ENCODE peak calls at places on chromosomes 5 and 9, in ten cellular contexts. One of them, this sample, is unnamed.

GRCh38 chr5:134446938-134447337 is 35.3 kb upstream of the CDKN2AIPNL start:
- DNase-seq in A172: no peak
- DNase-seq in RCC 7860: no peak
- DNase-seq in GM23248: no peak
- DNase-seq in stimulated activated CD4-positive, alpha-beta T cell treated with anti-CD3 and anti-CD28 coated beads, Interleukin-12 subunit alpha, Interleukin-12 subunit beta, amount 100 ng/mL, for 4 hours: no peak
- DNase-seq in activated CD4-positive, alpha-beta T cell treated with anti-CD3 and anti-CD28 coated beads for 48 hours: no peak
- DNase-seq in left lung: no peak
- DNase-seq in HT1080: no peak
- DNase-seq in putamen: no peak
- DNase-seq in M059J: peak
- DNase-seq in this sample: no peak

GRCh38 chr9:86222667-86223066 is 36.8 kb downstream of the C9orf153 start:
- DNase-seq in A172: no peak
- DNase-seq in RCC 7860: no peak
- DNase-seq in GM23248: no peak
- DNase-seq in stimulated activated CD4-positive, alpha-beta T cell treated with anti-CD3 and anti-CD28 coated beads, Interleukin-12 subunit alpha, Interleukin-12 subunit beta, amount 100 ng/mL, for 4 hours: no peak
- DNase-seq in activated CD4-positive, alpha-beta T cell treated with anti-CD3 and anti-CD28 coated beads for 48 hours: no peak
- DNase-seq in left lung: no peak
- DNase-seq in HT1080: no peak
- DNase-seq in putamen: no peak
- DNase-seq in M059J: no peak
- DNase-seq in this sample: no peak

GRCh38 chr5:125655156-125655555 is 768.1 kb upstream of the GRAMD2B start:
- DNase-seq in A172: no peak
- DNase-seq in RCC 7860: no peak
- DNase-seq in GM23248: no peak
- DNase-seq in stimulated activated CD4-positive, alpha-beta T cell treated with anti-CD3 and anti-CD28 coated beads, Interleukin-12 subunit alpha, Interleukin-12 subunit beta, amount 100 ng/mL, for 4 hours: no peak
- DNase-seq in activated CD4-positive, alpha-beta T cell treated with anti-CD3 and anti-CD28 coated beads for 48 hours: no peak
- DNase-seq in left lung: no peak
- DNase-seq in HT1080: no peak
- DNase-seq in putamen: peak
- DNase-seq in M059J: no peak
- DNase-seq in this sample: no peak

GRCh38 chr9:130865921-130866320 is 30.7 kb downstream of the QRFP start:
- DNase-seq in A172: no peak
- DNase-seq in RCC 7860: no peak
- DNase-seq in GM23248: no peak
- DNase-seq in stimulated activated CD4-positive, alpha-beta T cell treated with anti-CD3 and anti-CD28 coated beads, Interleukin-12 subunit alpha, Interleukin-12 subunit beta, amount 100 ng/mL, for 4 hours: no peak
- DNase-seq in activated CD4-positive, alpha-beta T cell treated with anti-CD3 and anti-CD28 coated beads for 48 hours: no peak
- DNase-seq in left lung: no peak
- DNase-seq in HT1080: no peak
- DNase-seq in putamen: no peak
- DNase-seq in M059J: no peak
- DNase-seq in this sample: no peak

GRCh38 chr5:143311955-143312354 is 91.5 kb downstream of the NR3C1 start:
- DNase-seq in A172: no peak
- DNase-seq in RCC 7860: no peak
- DNase-seq in GM23248: peak
- DNase-seq in stimulated activated CD4-positive, alpha-beta T cell treated with anti-CD3 and anti-CD28 coated beads, Interleukin-12 subunit alpha, Interleukin-12 subunit beta, amount 100 ng/mL, for 4 hours: no peak
- DNase-seq in activated CD4-positive, alpha-beta T cell treated with anti-CD3 and anti-CD28 coated beads for 48 hours: no peak
- DNase-seq in left lung: no peak
- DNase-seq in HT1080: no peak
- DNase-seq in putamen: no peak
- DNase-seq in M059J: peak
- DNase-seq in this sample: no peak

GRCh38 chr9:99432075-99432474 is 210.0 kb downstream of the SEC61B start:
- DNase-seq in A172: no peak
- DNase-seq in RCC 7860: no peak
- DNase-seq in GM23248: no peak
- DNase-seq in stimulated activated CD4-positive, alpha-beta T cell treated with anti-CD3 and anti-CD28 coated beads, Interleukin-12 subunit alpha, Interleukin-12 subunit beta, amount 100 ng/mL, for 4 hours: no peak
- DNase-seq in activated CD4-positive, alpha-beta T cell treated with anti-CD3 and anti-CD28 coated beads for 48 hours: no peak
- DNase-seq in left lung: peak
- DNase-seq in HT1080: no peak
- DNase-seq in putamen: no peak
- DNase-seq in M059J: no peak
- DNase-seq in this sample: no peak

GRCh38 chr5:76256116-76256889 is 146.8 kb upstream of the IQGAP2 start:
- DNase-seq in A172: peak
- DNase-seq in RCC 7860: peak
- DNase-seq in GM23248: peak
- DNase-seq in stimulated activated CD4-positive, alpha-beta T cell treated with anti-CD3 and anti-CD28 coated beads, Interleukin-12 subunit alpha, Interleukin-12 subunit beta, amount 100 ng/mL, for 4 hours: peak
- DNase-seq in activated CD4-positive, alpha-beta T cell treated with anti-CD3 and anti-CD28 coated beads for 48 hours: peak
- DNase-seq in left lung: no peak
- DNase-seq in HT1080: peak
- DNase-seq in putamen: peak
- DNase-seq in M059J: peak
- DNase-seq in this sample: no peak

GRCh38 chr5:68258531-68258930 is 43.0 kb downstream of the PIK3R1 start:
- DNase-seq in A172: no peak
- DNase-seq in RCC 7860: no peak
- DNase-seq in GM23248: no peak
- DNase-seq in stimulated activated CD4-positive, alpha-beta T cell treated with anti-CD3 and anti-CD28 coated beads, Interleukin-12 subunit alpha, Interleukin-12 subunit beta, amount 100 ng/mL, for 4 hours: no peak
- DNase-seq in activated CD4-positive, alpha-beta T cell treated with anti-CD3 and anti-CD28 coated beads for 48 hours: no peak
- DNase-seq in left lung: no peak
- DNase-seq in HT1080: no peak
- DNase-seq in putamen: no peak
- DNase-seq in M059J: no peak
- DNase-seq in this sample: no peak

GRCh38 chr9:72271617-72272478 is 93.2 kb downstream of the ZFAND5 start:
- DNase-seq in A172: peak
- DNase-seq in RCC 7860: peak
- DNase-seq in GM23248: peak
- DNase-seq in stimulated activated CD4-positive, alpha-beta T cell treated with anti-CD3 and anti-CD28 coated beads, Interleukin-12 subunit alpha, Interleukin-12 subunit beta, amount 100 ng/mL, for 4 hours: peak
- DNase-seq in activated CD4-positive, alpha-beta T cell treated with anti-CD3 and anti-CD28 coated beads for 48 hours: peak
- DNase-seq in left lung: no peak
- DNase-seq in HT1080: peak
- DNase-seq in putamen: no peak
- DNase-seq in M059J: peak
- DNase-seq in this sample: no peak

GRCh38 chr5:107476783-107477182 is 194.0 kb downstream of the EFNA5 start:
- DNase-seq in A172: no peak
- DNase-seq in RCC 7860: peak
- DNase-seq in GM23248: no peak
- DNase-seq in stimulated activated CD4-positive, alpha-beta T cell treated with anti-CD3 and anti-CD28 coated beads, Interleukin-12 subunit alpha, Interleukin-12 subunit beta, amount 100 ng/mL, for 4 hours: no peak
- DNase-seq in activated CD4-positive, alpha-beta T cell treated with anti-CD3 and anti-CD28 coated beads for 48 hours: peak
- DNase-seq in left lung: no peak
- DNase-seq in HT1080: peak
- DNase-seq in putamen: no peak
- DNase-seq in M059J: no peak
- DNase-seq in this sample: no peak

GRCh38 chr5:163760498-163760897 is 255.1 kb downstream of the MAT2B start:
- DNase-seq in A172: peak
- DNase-seq in RCC 7860: peak
- DNase-seq in GM23248: peak
- DNase-seq in stimulated activated CD4-positive, alpha-beta T cell treated with anti-CD3 and anti-CD28 coated beads, Interleukin-12 subunit alpha, Interleukin-12 subunit beta, amount 100 ng/mL, for 4 hours: no peak
- DNase-seq in activated CD4-positive, alpha-beta T cell treated with anti-CD3 and anti-CD28 coated beads for 48 hours: no peak
- DNase-seq in left lung: no peak
- DNase-seq in HT1080: peak
- DNase-seq in putamen: no peak
- DNase-seq in M059J: peak
- DNase-seq in this sample: no peak

GRCh38 chr9:130255638-130255930 is 10.0 kb upstream of the HMCN2 start:
- DNase-seq in A172: no peak
- DNase-seq in RCC 7860: no peak
- DNase-seq in GM23248: no peak
- DNase-seq in stimulated activated CD4-positive, alpha-beta T cell treated with anti-CD3 and anti-CD28 coated beads, Interleukin-12 subunit alpha, Interleukin-12 subunit beta, amount 100 ng/mL, for 4 hours: no peak
- DNase-seq in activated CD4-positive, alpha-beta T cell treated with anti-CD3 and anti-CD28 coated beads for 48 hours: no peak
- DNase-seq in left lung: no peak
- DNase-seq in HT1080: no peak
- DNase-seq in putamen: no peak
- DNase-seq in M059J: no peak
- DNase-seq in this sample: no peak

GRCh38 chr5:169945831-169946261 is 34.4 kb downstream of the INSYN2B start:
- DNase-seq in A172: peak
- DNase-seq in RCC 7860: peak
- DNase-seq in GM23248: peak
- DNase-seq in stimulated activated CD4-positive, alpha-beta T cell treated with anti-CD3 and anti-CD28 coated beads, Interleukin-12 subunit alpha, Interleukin-12 subunit beta, amount 100 ng/mL, for 4 hours: no peak
- DNase-seq in activated CD4-positive, alpha-beta T cell treated with anti-CD3 and anti-CD28 coated beads for 48 hours: no peak
- DNase-seq in left lung: no peak
- DNase-seq in HT1080: peak
- DNase-seq in putamen: peak
- DNase-seq in M059J: peak
- DNase-seq in this sample: no peak

GRCh38 chr5:149667084-149667826 is 62.9 kb upstream of the PPARGC1B start:
- DNase-seq in A172: peak
- DNase-seq in RCC 7860: no peak
- DNase-seq in GM23248: peak
- DNase-seq in stimulated activated CD4-positive, alpha-beta T cell treated with anti-CD3 and anti-CD28 coated beads, Interleukin-12 subunit alpha, Interleukin-12 subunit beta, amount 100 ng/mL, for 4 hours: no peak
- DNase-seq in activated CD4-positive, alpha-beta T cell treated with anti-CD3 and anti-CD28 coated beads for 48 hours: peak
- DNase-seq in left lung: no peak
- DNase-seq in HT1080: peak
- DNase-seq in putamen: no peak
- DNase-seq in M059J: no peak
- DNase-seq in this sample: no peak

GRCh38 chr9:133184971-133185370 is 21.3 kb upstream of the GBGT1 start:
- DNase-seq in A172: peak
- DNase-seq in RCC 7860: peak
- DNase-seq in GM23248: peak
- DNase-seq in stimulated activated CD4-positive, alpha-beta T cell treated with anti-CD3 and anti-CD28 coated beads, Interleukin-12 subunit alpha, Interleukin-12 subunit beta, amount 100 ng/mL, for 4 hours: no peak
- DNase-seq in activated CD4-positive, alpha-beta T cell treated with anti-CD3 and anti-CD28 coated beads for 48 hours: peak
- DNase-seq in left lung: no peak
- DNase-seq in HT1080: peak
- DNase-seq in putamen: peak
- DNase-seq in M059J: peak
- DNase-seq in this sample: peak

GRCh38 chr9:111158375-111158774 is 120.1 kb upstream of the LPAR1 start:
- DNase-seq in A172: no peak
- DNase-seq in RCC 7860: no peak
- DNase-seq in GM23248: peak
- DNase-seq in stimulated activated CD4-positive, alpha-beta T cell treated with anti-CD3 and anti-CD28 coated beads, Interleukin-12 subunit alpha, Interleukin-12 subunit beta, amount 100 ng/mL, for 4 hours: no peak
- DNase-seq in activated CD4-positive, alpha-beta T cell treated with anti-CD3 and anti-CD28 coated beads for 48 hours: no peak
- DNase-seq in left lung: no peak
- DNase-seq in HT1080: no peak
- DNase-seq in putamen: no peak
- DNase-seq in M059J: peak
- DNase-seq in this sample: no peak

GRCh38 chr9:108382267-108382666 is 473.5 kb downstream of the ACTL7B start:
- DNase-seq in A172: no peak
- DNase-seq in RCC 7860: no peak
- DNase-seq in GM23248: no peak
- DNase-seq in stimulated activated CD4-positive, alpha-beta T cell treated with anti-CD3 and anti-CD28 coated beads, Interleukin-12 subunit alpha, Interleukin-12 subunit beta, amount 100 ng/mL, for 4 hours: no peak
- DNase-seq in activated CD4-positive, alpha-beta T cell treated with anti-CD3 and anti-CD28 coated beads for 48 hours: no peak
- DNase-seq in left lung: no peak
- DNase-seq in HT1080: no peak
- DNase-seq in putamen: no peak
- DNase-seq in M059J: no peak
- DNase-seq in this sample: no peak

GRCh38 chr9:124786881-124787573 is 10.1 kb downstream of the OLFML2A start:
- DNase-seq in A172: no peak
- DNase-seq in RCC 7860: no peak
- DNase-seq in GM23248: no peak
- DNase-seq in stimulated activated CD4-positive, alpha-beta T cell treated with anti-CD3 and anti-CD28 coated beads, Interleukin-12 subunit alpha, Interleukin-12 subunit beta, amount 100 ng/mL, for 4 hours: no peak
- DNase-seq in activated CD4-positive, alpha-beta T cell treated with anti-CD3 and anti-CD28 coated beads for 48 hours: no peak
- DNase-seq in left lung: no peak
- DNase-seq in HT1080: no peak
- DNase-seq in putamen: no peak
- DNase-seq in M059J: no peak
- DNase-seq in this sample: no peak

GRCh38 chr5:15533124-15533893 is 33.3 kb downstream of the FBXL7 start:
- DNase-seq in A172: no peak
- DNase-seq in RCC 7860: no peak
- DNase-seq in GM23248: peak
- DNase-seq in stimulated activated CD4-positive, alpha-beta T cell treated with anti-CD3 and anti-CD28 coated beads, Interleukin-12 subunit alpha, Interleukin-12 subunit beta, amount 100 ng/mL, for 4 hours: no peak
- DNase-seq in activated CD4-positive, alpha-beta T cell treated with anti-CD3 and anti-CD28 coated beads for 48 hours: no peak
- DNase-seq in left lung: no peak
- DNase-seq in HT1080: no peak
- DNase-seq in putamen: no peak
- DNase-seq in M059J: peak
- DNase-seq in this sample: no peak

GRCh38 chr9:83572524-83572923 is 34.3 kb upstream of the FRMD3 start:
- DNase-seq in A172: peak
- DNase-seq in RCC 7860: peak
- DNase-seq in GM23248: no peak
- DNase-seq in stimulated activated CD4-positive, alpha-beta T cell treated with anti-CD3 and anti-CD28 coated beads, Interleukin-12 subunit alpha, Interleukin-12 subunit beta, amount 100 ng/mL, for 4 hours: no peak
- DNase-seq in activated CD4-positive, alpha-beta T cell treated with anti-CD3 and anti-CD28 coated beads for 48 hours: no peak
- DNase-seq in left lung: no peak
- DNase-seq in HT1080: peak
- DNase-seq in putamen: no peak
- DNase-seq in M059J: peak
- DNase-seq in this sample: no peak

GRCh38 chr9:103210607-103211006 is 215.5 kb downstream of the CYLC2 start:
- DNase-seq in A172: no peak
- DNase-seq in RCC 7860: no peak
- DNase-seq in GM23248: no peak
- DNase-seq in stimulated activated CD4-positive, alpha-beta T cell treated with anti-CD3 and anti-CD28 coated beads, Interleukin-12 subunit alpha, Interleukin-12 subunit beta, amount 100 ng/mL, for 4 hours: no peak
- DNase-seq in activated CD4-positive, alpha-beta T cell treated with anti-CD3 and anti-CD28 coated beads for 48 hours: no peak
- DNase-seq in left lung: no peak
- DNase-seq in HT1080: no peak
- DNase-seq in putamen: no peak
- DNase-seq in M059J: no peak
- DNase-seq in this sample: no peak

GRCh38 chr9:125629451-125629850 is 77.6 kb downstream of the MAPKAP1 start:
- DNase-seq in A172: no peak
- DNase-seq in RCC 7860: no peak
- DNase-seq in GM23248: no peak
- DNase-seq in stimulated activated CD4-positive, alpha-beta T cell treated with anti-CD3 and anti-CD28 coated beads, Interleukin-12 subunit alpha, Interleukin-12 subunit beta, amount 100 ng/mL, for 4 hours: no peak
- DNase-seq in activated CD4-positive, alpha-beta T cell treated with anti-CD3 and anti-CD28 coated beads for 48 hours: no peak
- DNase-seq in left lung: no peak
- DNase-seq in HT1080: no peak
- DNase-seq in putamen: no peak
- DNase-seq in M059J: no peak
- DNase-seq in this sample: no peak

GRCh38 chr9:31445960-31446359 is 938.5 kb upstream of the ACO1 start:
- DNase-seq in A172: no peak
- DNase-seq in RCC 7860: no peak
- DNase-seq in GM23248: no peak
- DNase-seq in stimulated activated CD4-positive, alpha-beta T cell treated with anti-CD3 and anti-CD28 coated beads, Interleukin-12 subunit alpha, Interleukin-12 subunit beta, amount 100 ng/mL, for 4 hours: no peak
- DNase-seq in activated CD4-positive, alpha-beta T cell treated with anti-CD3 and anti-CD28 coated beads for 48 hours: no peak
- DNase-seq in left lung: no peak
- DNase-seq in HT1080: no peak
- DNase-seq in putamen: no peak
- DNase-seq in M059J: no peak
- DNase-seq in this sample: no peak

GRCh38 chr5:145683426-145683825 is 151.7 kb downstream of the PRELID2 start:
- DNase-seq in A172: no peak
- DNase-seq in RCC 7860: no peak
- DNase-seq in GM23248: no peak
- DNase-seq in stimulated activated CD4-positive, alpha-beta T cell treated with anti-CD3 and anti-CD28 coated beads, Interleukin-12 subunit alpha, Interleukin-12 subunit beta, amount 100 ng/mL, for 4 hours: no peak
- DNase-seq in activated CD4-positive, alpha-beta T cell treated with anti-CD3 and anti-CD28 coated beads for 48 hours: no peak
- DNase-seq in left lung: no peak
- DNase-seq in HT1080: no peak
- DNase-seq in putamen: no peak
- DNase-seq in M059J: no peak
- DNase-seq in this sample: no peak

GRCh38 chr5:39775458-39776365 is 350.9 kb upstream of the DAB2 start:
- DNase-seq in A172: peak
- DNase-seq in RCC 7860: peak
- DNase-seq in GM23248: peak
- DNase-seq in stimulated activated CD4-positive, alpha-beta T cell treated with anti-CD3 and anti-CD28 coated beads, Interleukin-12 subunit alpha, Interleukin-12 subunit beta, amount 100 ng/mL, for 4 hours: no peak
- DNase-seq in activated CD4-positive, alpha-beta T cell treated with anti-CD3 and anti-CD28 coated beads for 48 hours: no peak
- DNase-seq in left lung: no peak
- DNase-seq in HT1080: peak
- DNase-seq in putamen: no peak
- DNase-seq in M059J: peak
- DNase-seq in this sample: peak

GRCh38 chr5:61906820-61907219 is 399.2 kb upstream of the KIF2A start:
- DNase-seq in A172: no peak
- DNase-seq in RCC 7860: no peak
- DNase-seq in GM23248: no peak
- DNase-seq in stimulated activated CD4-positive, alpha-beta T cell treated with anti-CD3 and anti-CD28 coated beads, Interleukin-12 subunit alpha, Interleukin-12 subunit beta, amount 100 ng/mL, for 4 hours: no peak
- DNase-seq in activated CD4-positive, alpha-beta T cell treated with anti-CD3 and anti-CD28 coated beads for 48 hours: no peak
- DNase-seq in left lung: no peak
- DNase-seq in HT1080: no peak
- DNase-seq in putamen: no peak
- DNase-seq in M059J: no peak
- DNase-seq in this sample: no peak

GRCh38 chr5:121969660-121970295 is 8.0 kb downstream of the SRFBP1 start:
- DNase-seq in A172: no peak
- DNase-seq in RCC 7860: no peak
- DNase-seq in GM23248: peak
- DNase-seq in stimulated activated CD4-positive, alpha-beta T cell treated with anti-CD3 and anti-CD28 coated beads, Interleukin-12 subunit alpha, Interleukin-12 subunit beta, amount 100 ng/mL, for 4 hours: no peak
- DNase-seq in activated CD4-positive, alpha-beta T cell treated with anti-CD3 and anti-CD28 coated beads for 48 hours: no peak
- DNase-seq in left lung: no peak
- DNase-seq in HT1080: no peak
- DNase-seq in putamen: no peak
- DNase-seq in M059J: peak
- DNase-seq in this sample: no peak

GRCh38 chr9:73034962-73035361 is 82.1 kb upstream of the ALDH1A1 start:
- DNase-seq in A172: no peak
- DNase-seq in RCC 7860: no peak
- DNase-seq in GM23248: no peak
- DNase-seq in stimulated activated CD4-positive, alpha-beta T cell treated with anti-CD3 and anti-CD28 coated beads, Interleukin-12 subunit alpha, Interleukin-12 subunit beta, amount 100 ng/mL, for 4 hours: no peak
- DNase-seq in activated CD4-positive, alpha-beta T cell treated with anti-CD3 and anti-CD28 coated beads for 48 hours: no peak
- DNase-seq in left lung: no peak
- DNase-seq in HT1080: no peak
- DNase-seq in putamen: no peak
- DNase-seq in M059J: peak
- DNase-seq in this sample: no peak

This sample was measured in epithelial cell of proximal tubule.